ENCODE peak calls at places on chromosomes 3 and 15, in six cellular contexts. W is MM.1S, C is PC-3, E is fibroblast of mammary gland, D is fibroblast of lung, H is psoas muscle. F is an unnamed sample.

GRCh38 chr3:38004415-38005075 is 14.0 kb downstream of the VILL start:
- DNase-seq in W (peak; percentile 27), C (peak; percentile 94), E (peak; percentile 66), D (peak; percentile 62), H (peak; percentile 70), F (peak; percentile 80)

GRCh38 chr3:159881828-159882309 is 106.8 kb upstream of the IL12A start:
- DNase-seq in W (no peak), C (no peak), E (no peak), D (no peak), H (peak; percentile 80), F (peak; percentile 99)

GRCh38 chr3:42519568-42519962 is 17.1 kb downstream of the VIPR1 start:
- DNase-seq in W (no peak), C (no peak), E (no peak), D (no peak), H (no peak), F (peak; percentile 24)

GRCh38 chr3:114439279-114439678 is 145.5 kb downstream of the TIGIT start:
- DNase-seq in W (no peak), C (no peak), E (no peak), D (no peak), H (no peak), F (no peak)

GRCh38 chr3:16085884-16086608 is 88.4 kb upstream of the GALNT15 start:
- DNase-seq in W (no peak), C (no peak), E (peak; percentile 59), D (peak; percentile 40), H (peak; percentile 85), F (no peak)

GRCh38 chr15:79539426-79539825 is 107.3 kb downstream of the MINAR1 start:
- DNase-seq in W (no peak), C (no peak), E (peak; percentile 26), D (no peak), H (no peak), F (peak; percentile 46)

GRCh38 chr3:105824129-105824528 is 44.7 kb downstream of the CBLB start:
- DNase-seq in W (no peak), C (no peak), E (no peak), D (no peak), H (no peak), F (no peak)

GRCh38 chr3:190116551-190117067 is 4.1 kb downstream of the P3H2 start:
- DNase-seq in W (no peak), C (peak; percentile 30), E (no peak), D (no peak), H (no peak), F (peak; percentile 60)

GRCh38 chr3:198080521-198081384 is 120.7 kb downstream of the LMLN start:
- DNase-seq in W (peak; percentile 96), C (peak; percentile 87), E (peak; percentile 51), D (peak; percentile 65), H (peak; percentile 81), F (peak; percentile 77)

GRCh38 chr3:33877187-33877586 is 78.8 kb downstream of the PDCD6IP start:
- DNase-seq in W (no peak), C (no peak), E (no peak), D (no peak), H (no peak), F (no peak)

GRCh38 chr15:48981941-48982340 is 18.2 kb upstream of the SHC4 start:
- DNase-seq in W (no peak), C (no peak), E (no peak), D (no peak), H (no peak), F (peak; percentile 60)

GRCh38 chr3:46399557-46399956 is 7.3 kb downstream of the CCR5AS start:
- DNase-seq in W (no peak), C (no peak), E (no peak), D (no peak), H (no peak), F (peak; percentile 16)

GRCh38 chr15:100878601-100879000 is 1.0 kb upstream of the ALDH1A3 start:
- DNase-seq in W (no peak), C (no peak), E (no peak), D (no peak), H (no peak), F (no peak)

GRCh38 chr15:100878130-100878529 is 1.5 kb upstream of the ALDH1A3 start:
- DNase-seq in W (no peak), C (no peak), E (no peak), D (no peak), H (no peak), F (no peak)

GRCh38 chr15:100879461-100880138 is at the start of gene ALDH1A3:
- DNase-seq in W (peak; percentile 46), C (peak; percentile 93), E (no peak), D (no peak), H (peak; percentile 83), F (peak; percentile 89)

GRCh38 chr15:100880139-100880896 is 687 bp downstream of the ALDH1A3 start:
- DNase-seq in W (no peak), C (no peak), E (no peak), D (no peak), H (no peak), F (peak; percentile 46)

GRCh38 chr15:100879046-100879445 is 585 bp upstream of the ALDH1A3 start:
- DNase-seq in W (no peak), C (no peak), E (no peak), D (no peak), H (no peak), F (no peak)
- H3K4me3 ChIP-seq in W (no peak overlapping the region), C (peak overlapping the region; percentile 77), E (peak overlapping the region; percentile 4), D (no peak overlapping the region), H (peak overlapping the region; percentile 76), F (peak overlapping the region; percentile 20)

DNA sequence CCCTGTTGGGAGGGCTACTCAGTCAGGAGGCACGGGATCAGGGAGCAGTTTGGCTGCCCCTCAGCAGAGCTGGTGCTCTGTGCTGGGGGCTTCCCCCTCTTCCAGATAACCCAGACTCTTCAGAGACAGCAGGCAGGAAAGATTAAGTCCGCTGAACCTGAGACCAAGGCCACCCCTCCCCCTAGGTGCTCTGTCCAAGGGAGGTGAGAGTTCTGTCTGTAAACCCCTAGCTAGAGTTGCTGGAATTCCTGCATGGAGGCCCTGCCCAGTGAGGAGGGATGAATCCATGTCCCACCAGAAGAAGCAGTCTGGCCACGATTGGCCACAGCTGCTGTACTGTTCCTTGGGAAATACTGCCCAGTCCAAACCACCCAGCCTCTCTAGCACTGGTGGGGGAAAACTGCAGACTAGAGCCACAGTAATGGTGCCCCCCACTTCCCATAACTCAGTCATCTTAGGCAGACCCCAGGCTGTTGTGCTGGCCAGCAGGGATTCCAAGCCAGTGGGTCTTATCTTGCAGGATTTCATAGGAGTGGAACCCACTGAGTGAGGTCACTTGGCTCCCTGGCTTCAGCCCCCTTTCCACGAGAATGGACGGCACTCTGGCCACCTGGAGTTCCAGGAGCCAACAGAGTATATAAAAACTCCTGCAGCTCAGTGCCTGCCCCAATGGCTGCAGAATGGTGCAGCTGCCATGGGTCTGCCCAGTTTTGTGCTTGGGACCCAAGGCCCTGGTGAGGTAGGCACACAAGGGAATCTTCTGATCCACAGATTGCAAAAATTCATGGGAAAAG is 42.9 kb downstream of the NPAP1 start:
- DNase-seq in W (no peak), C (no peak), E (no peak), D (no peak), H (no peak), F (no peak)
- H3K4me3 ChIP-seq in W (no peak overlapping the region), C (no peak overlapping the region), E (no peak overlapping the region), D (no peak overlapping the region), H (no peak overlapping the region), F (no peak overlapping the region)

GRCh38 chr3:194307849-194308248 is 43.3 kb downstream of the CPN2 start:
- DNase-seq in W (no peak), C (no peak), E (no peak), D (no peak), H (no peak), F (no peak)

GRCh38 chr3:194308635-194309213 is 42.4 kb downstream of the CPN2 start:
- DNase-seq in W (no peak), C (no peak), E (no peak), D (no peak), H (no peak), F (peak; percentile 58)

GRCh38 chr3:194305356-194306108 is 45.6 kb downstream of the CPN2 start:
- DNase-seq in W (peak; percentile 25), C (no peak), E (no peak), D (no peak), H (no peak), F (no peak)

GRCh38 chr3:194306109-194306686 is 44.9 kb downstream of the CPN2 start:
- DNase-seq in W (peak; percentile 99), C (no peak), E (no peak), D (no peak), H (no peak), F (no peak)

GRCh38 chr3:194306771-194307640 is 44.1 kb downstream of the CPN2 start:
- DNase-seq in W (peak; percentile 97), C (no peak), E (no peak), D (no peak), H (no peak), F (no peak)
- H3K4me3 ChIP-seq in W (peak overlapping the region; percentile 47), C (no peak overlapping the region), E (no peak overlapping the region), D (no peak overlapping the region), H (no peak overlapping the region), F (no peak overlapping the region)

DNA sequence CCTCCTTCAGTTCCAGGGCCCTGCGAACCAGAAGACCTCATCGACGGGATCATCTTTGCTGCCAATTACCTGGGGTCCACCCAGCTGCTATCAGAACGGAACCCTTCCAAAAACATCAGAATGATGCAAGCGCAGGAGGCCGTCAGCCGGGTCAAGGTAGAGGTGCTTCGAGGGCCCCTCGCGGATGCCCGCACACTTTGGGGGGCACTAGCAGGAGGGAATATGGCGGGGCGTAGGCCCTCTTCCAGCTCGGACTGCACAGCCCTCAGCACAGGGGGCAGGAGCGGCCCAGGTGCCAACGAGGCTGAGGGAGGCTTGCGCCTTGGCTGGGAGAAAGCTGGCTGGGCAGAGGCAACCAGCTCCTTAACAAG is 176.6 kb downstream of the NSMCE3 start:
- DNase-seq in W (no peak), C (no peak), E (no peak), D (no peak), H (no peak), F (no peak)
- H3K4me3 ChIP-seq in W (no peak overlapping the region), C (no peak overlapping the region), E (no peak overlapping the region), D (no peak overlapping the region), H (no peak overlapping the region), F (no peak overlapping the region)

GRCh38 chr15:62931650-62932049 is 110.9 kb upstream of the TPM1 start:
- DNase-seq in W (no peak), C (no peak), E (peak; percentile 6), D (no peak), H (no peak), F (no peak)

GRCh38 chr15:62927196-62927595 is 115.4 kb upstream of the TPM1 start:
- DNase-seq in W (no peak), C (no peak), E (no peak), D (no peak), H (no peak), F (no peak)

GRCh38 chr15:62928996-62929350 is 113.6 kb upstream of the TPM1 start:
- DNase-seq in W (no peak), C (peak; percentile 86), E (peak; percentile 90), D (peak; percentile 71), H (no peak), F (peak; percentile 95)

GRCh38 chr15:62925875-62926274 is 116.7 kb upstream of the TPM1 start:
- DNase-seq in W (no peak), C (no peak), E (no peak), D (no peak), H (no peak), F (no peak)

GRCh38 chr15:62928242-62928995 is 114.1 kb upstream of the TPM1 start:
- DNase-seq in W (no peak), C (peak; percentile 6), E (peak; percentile 93), D (peak; percentile 85), H (no peak), F (peak; percentile 95)
- H3K4me3 ChIP-seq in W (no peak overlapping the region), C (no peak overlapping the region), E (no peak overlapping the region), D (no peak overlapping the region), H (no peak overlapping the region), F (no peak overlapping the region)

GRCh38 chr15:90300988-90301715 is 35.7 kb downstream of the NGRN start:
- DNase-seq in W (peak; percentile 52), C (peak; percentile 64), E (peak; percentile 44), D (peak; percentile 35), H (peak; percentile 73), F (peak; percentile 59)
- H3K4me3 ChIP-seq in W (no peak overlapping the region), C (no peak overlapping the region), E (no peak overlapping the region), D (no peak overlapping the region), H (no peak overlapping the region), F (no peak overlapping the region)

GRCh38 chr15:44286814-44287555 is 1.5 kb upstream of the GOLM2 start:
- DNase-seq in W (no peak), C (peak; percentile 22), E (peak; percentile 7), D (peak; percentile 10), H (no peak), F (peak; percentile 11)
- H3K4me3 ChIP-seq in W (peak overlapping the region; percentile 67), C (peak overlapping the region; percentile 87), E (peak overlapping the region; percentile 95), D (peak overlapping the region; percentile 92), H (peak overlapping the region; percentile 72), F (peak overlapping the region; percentile 97)